ENCODE peak calls at places on chromosomes 13 and 19, in ten cellular contexts. A, K, J, H, Z, O, M, N, Y and I are unnamed samples.

GRCh38 chr19:39324242-39324842 is 3.7 kb upstream of the LRFN1 start:
- DNase-seq in A (no peak), M (no peak), O (no peak), Z (no peak), N (peak), H (no peak), J (no peak), K (no peak), Y (no peak), I (no peak)

GRCh38 chr13:43653980-43654379 is 132.8 kb downstream of the ENOX1 start:
- DNase-seq in O (no peak), J (no peak), K (no peak), Z (no peak), A (no peak), Y (no peak), N (no peak), H (no peak), M (no peak), I (no peak)

GRCh38 chr19:986083-986482 is 1.9 kb downstream of the WDR18 start:
- DNase-seq in A (no peak), K (no peak), H (no peak), Y (no peak), J (no peak), M (no peak), N (no peak), Z (no peak), O (no peak), I (no peak)

GRCh38 chr13:41457589-41458186 is 338 bp downstream of the RGCC start:
- DNase-seq in M (peak), O (no peak), K (peak), A (no peak), H (peak), Z (no peak), J (no peak), N (no peak), Y (no peak), I (no peak)

GRCh38 chr13:26022538-26023292 is 29.1 kb downstream of the SHISA2 start:
- DNase-seq in O (peak), K (peak), A (no peak), M (no peak), N (peak), J (peak), Y (peak), Z (peak), H (no peak), I (no peak)

GRCh38 chr13:113950451-113951245 is 23.2 kb downstream of the C13orf46 start:
- DNase-seq in Z (no peak), J (no peak), Y (no peak), A (no peak), M (no peak), O (no peak), K (no peak), H (no peak), N (no peak), I (no peak)

GRCh38 chr13:82758056-82758455 is 1124.2 kb downstream of the SLITRK1 start:
- DNase-seq in K (peak), M (no peak), N (peak), A (no peak), Y (no peak), Z (peak), O (peak), J (no peak), H (no peak), I (no peak)

GRCh38 chr13:48210178-48210577 is 22.8 kb upstream of the ITM2B start:
- DNase-seq in M (no peak), K (peak), H (peak), Z (peak), N (peak), Y (no peak), J (peak), O (peak), A (no peak), I (no peak)

GRCh38 chr13:109835321-109835720 is 48.9 kb upstream of the IRS2 start:
- DNase-seq in Z (peak), A (peak), O (peak), Y (no peak), N (no peak), H (no peak), J (no peak), M (no peak), K (no peak), I (no peak)

GRCh38 chr13:109483369-109483768 is 303.0 kb downstream of the IRS2 start:
- DNase-seq in N (no peak), Z (peak), J (no peak), K (no peak), M (no peak), H (no peak), Y (no peak), A (no peak), O (no peak), I (no peak)

GRCh38 chr13:43908156-43909126 is 28.7 kb downstream of the LACC1 start:
- DNase-seq in M (no peak), H (peak), K (peak), Y (no peak), Z (peak), A (no peak), N (peak), J (peak), O (peak), I (no peak)